ENCODE peak calls at places on chromosomes 4 and X, in four cellular contexts. P is HepG2, R is H1, Z is GM12878. B is an unnamed sample.

GRCh38 chr4:985123-985830 is 1.6 kb upstream of the IDUA start:
- DNase-seq in R (peak), P (peak), Z (no peak), B (no peak)

GRCh38 chr4:77433102-77433733 is 172.4 kb upstream of the CXCL13 start:
- DNase-seq in R (no peak), P (peak), Z (peak), B (peak)

GRCh38 chr4:114907514-114908099 is 205.8 kb downstream of the NDST4 start:
- DNase-seq in Z (no peak), P (no peak), R (no peak), B (no peak)

GRCh38 chrX:57906790-57907189 is 3.5 kb downstream of the ZXDA start:
- DNase-seq in Z (no peak), R (no peak), P (no peak), B (no peak)

GRCh38 chrX:131789664-131790063 is 233.4 kb upstream of the STK26 start:
- DNase-seq in P (no peak), Z (no peak), R (no peak), B (no peak)

GRCh38 chr4:185936650-185937376 is 124.8 kb upstream of the SORBS2 start:
- DNase-seq in R (no peak), Z (no peak), P (no peak), B (no peak)

GRCh38 chr4:2284934-2285664 is 23.2 kb upstream of the MXD4 start:
- DNase-seq in P (no peak), R (no peak), Z (no peak), B (no peak)

GRCh38 chr4:167234388-167234881 is at the start of gene SPOCK3:
- DNase-seq in P (no peak), R (no peak), Z (no peak), B (no peak)

GRCh38 chr4:9812530-9813340 is 31.3 kb downstream of the DRD5 start:
- DNase-seq in P (no peak), R (no peak), Z (peak), B (no peak)

GRCh38 chrX:45077748-45078424 is 122.8 kb downstream of the DIPK2B start:
- DNase-seq in P (no peak), Z (peak), R (no peak), B (no peak)

GRCh38 chr4:153594208-153594607 is 89.9 kb upstream of the TLR2 start:
- DNase-seq in R (no peak), Z (no peak), P (no peak), B (no peak)
- TF ChIP-seq SUZ12 in R (no peak), Z (no peak), P (no peak), B (no peak)

GRCh38 chrX:12372111-12372510 is 233.8 kb downstream of the FRMPD4 start:
- DNase-seq in Z (no peak), P (no peak), R (no peak), B (no peak)

GRCh38 chrX:12367254-12367653 is 229.0 kb downstream of the FRMPD4 start:
- DNase-seq in P (no peak), R (no peak), Z (no peak), B (no peak)

DNA sequence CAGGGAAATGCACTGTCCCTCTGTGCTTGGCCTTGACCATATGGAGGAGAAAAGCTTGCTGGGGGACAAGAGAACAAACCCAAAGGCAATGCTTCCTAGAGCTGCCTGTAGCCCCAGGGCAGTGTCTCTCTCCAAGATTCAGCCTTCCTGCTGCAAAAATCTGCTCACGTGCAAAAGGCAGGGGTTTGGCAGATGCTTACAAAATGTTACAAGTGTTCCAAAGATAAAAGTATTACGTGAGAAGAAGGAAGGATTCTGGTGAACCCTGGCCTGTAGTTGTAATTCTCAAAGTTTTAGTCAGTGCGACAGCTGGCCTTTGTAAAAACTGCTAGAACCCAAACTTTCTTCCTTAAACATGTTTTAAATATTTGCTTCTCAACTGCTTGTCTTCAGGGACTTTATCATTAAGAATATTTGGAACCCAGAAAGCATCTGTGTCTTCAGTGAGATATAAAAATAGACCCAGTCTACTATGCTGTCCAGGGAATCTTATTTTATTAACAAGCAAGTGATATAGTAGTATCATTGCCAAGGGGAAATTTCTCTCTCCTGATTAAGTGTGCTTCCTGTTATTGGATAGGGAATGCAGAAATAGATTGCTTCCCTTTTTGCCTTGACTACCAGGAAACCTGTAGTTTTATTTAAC is 232.3 kb downstream of the FRMPD4 start:
- DNase-seq in R (no peak), Z (no peak), P (no peak), B (no peak)
- H3K9ac ChIP-seq in R (no peak), Z (no peak), P (no peak), B (no peak)

DNA sequence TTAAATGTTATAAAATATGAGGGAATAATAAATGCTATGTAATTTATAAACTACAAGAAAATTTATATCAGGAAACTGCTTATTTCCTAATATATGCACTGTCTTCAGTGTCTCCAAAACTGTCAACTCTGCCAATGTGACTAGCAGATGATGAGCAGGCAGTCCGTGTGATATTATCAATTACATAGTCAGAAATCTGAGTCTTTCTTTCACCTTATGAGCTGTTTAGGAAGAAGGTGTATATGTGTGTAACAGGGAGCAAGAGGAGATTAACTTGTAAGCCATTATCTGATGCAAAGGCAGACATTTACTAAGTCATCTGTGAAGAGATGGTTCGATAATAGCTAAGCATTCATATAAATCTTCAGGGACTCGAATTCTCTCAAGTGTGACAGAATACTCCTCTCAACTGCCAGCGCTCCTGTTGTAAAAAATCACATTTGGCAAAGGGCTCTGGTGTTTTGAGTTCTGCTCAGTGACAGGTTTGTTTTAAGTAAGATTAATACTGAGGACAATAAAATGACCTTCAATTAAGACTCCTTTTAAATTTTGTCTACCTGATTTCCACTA is 79.7 kb downstream of the SNCA start:
- DNase-seq in Z (no peak), R (no peak), P (no peak), B (no peak)
- TF ChIP-seq SUZ12 in Z (no peak), R (no peak), P (no peak), B (no peak)

DNA sequence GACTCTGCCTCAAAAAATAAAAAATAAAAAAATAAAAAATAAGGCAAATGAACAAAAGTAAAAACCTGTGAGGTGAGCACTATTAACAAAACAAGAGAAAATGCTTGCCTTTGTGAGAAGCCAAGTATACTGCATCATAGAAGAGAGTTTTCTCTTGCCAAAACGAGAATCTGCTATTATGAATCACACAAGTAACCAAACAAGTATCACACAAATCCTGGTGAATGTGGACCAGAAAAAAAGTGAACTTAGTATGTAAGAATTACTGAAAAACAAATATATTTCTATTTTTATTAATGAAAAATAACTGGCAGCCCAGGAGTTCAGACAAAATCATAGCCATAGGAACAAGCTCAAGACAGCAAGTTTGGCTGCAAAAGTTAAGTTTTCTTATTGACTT is 193.5 kb downstream of the PDGFC start:
- DNase-seq in Z (no peak), P (no peak), R (no peak), B (no peak)
- H3K9ac ChIP-seq in Z (no peak), P (no peak), R (no peak), B (no peak)

GRCh38 chrX:124256209-124256608 is 76.3 kb upstream of the TEX13D start:
- DNase-seq in Z (no peak), P (no peak), R (no peak), B (no peak)
- TF ChIP-seq SUZ12 in Z (no peak), P (no peak), R (no peak), B (no peak)

GRCh38 chr4:7300711-7301095 is 108.4 kb downstream of the SORCS2 start:
- DNase-seq in R (no peak), Z (no peak), P (no peak), B (no peak)
- H3K9ac ChIP-seq in R (no peak), Z (no peak), P (no peak), B (no peak)

GRCh38 chrX:63657821-63658220 is 127.2 kb downstream of the ARHGEF9 start:
- DNase-seq in P (no peak), R (no peak), Z (no peak), B (no peak)
- TF ChIP-seq SUZ12 in P (no peak), R (no peak), Z (no peak), B (no peak)

GRCh38 chrX:19091596-19091995 is 30.7 kb downstream of the ADGRG2 start:
- DNase-seq in P (no peak), Z (no peak), R (no peak), B (no peak)
- H3K9ac ChIP-seq in P (no peak), Z (no peak), R (no peak), B (no peak)

B was measured in NT2/D1.